ENCODE peak calls at places on chromosome 7, in nine cellular contexts. One of them, this sample, is unnamed.

GRCh38 chr7:17133977-17134376 is 164.5 kb upstream of the AHR start:
- DNase-seq in RCC 7860: no peak
- DNase-seq in naive thymus-derived CD8-positive, alpha-beta T cell: no peak
- DNase-seq in HT-29: no peak
- DNase-seq in stimulated activated CD8-positive, alpha-beta memory T cell treated with anti-CD3 and anti-CD28 coated beads, Interleukin-15, amount 100 ng/mL, for 48 hours: no peak
- DNase-seq in smooth muscle cell of the brain vasculature: no peak
- DNase-seq in progenitor cell of endocrine pancreas: no peak
- DNase-seq in stimulated activated CD4-positive, alpha-beta T cell treated with anti-CD3 and anti-CD28 coated beads, Interleukin-15, amount 100 ng/mL, for 48 hours: no peak
- DNase-seq in endothelial cell: no peak
- DNase-seq in this sample: no peak

GRCh38 chr7:78073470-78074382 is 275.2 kb downstream of the PHTF2 start:
- DNase-seq in endothelial cell: no peak
- DNase-seq in smooth muscle cell of the brain vasculature: no peak
- DNase-seq in stimulated activated CD8-positive, alpha-beta memory T cell treated with anti-CD3 and anti-CD28 coated beads, Interleukin-15, amount 100 ng/mL, for 48 hours: no peak
- DNase-seq in naive thymus-derived CD8-positive, alpha-beta T cell: no peak
- DNase-seq in stimulated activated CD4-positive, alpha-beta T cell treated with anti-CD3 and anti-CD28 coated beads, Interleukin-15, amount 100 ng/mL, for 48 hours: no peak
- DNase-seq in RCC 7860: no peak
- DNase-seq in progenitor cell of endocrine pancreas: no peak
- DNase-seq in HT-29: no peak
- DNase-seq in this sample: no peak

GRCh38 chr7:33201821-33202220 is 72.5 kb downstream of the BBS9 start:
- DNase-seq in smooth muscle cell of the brain vasculature: no peak
- DNase-seq in HT-29: no peak
- DNase-seq in progenitor cell of endocrine pancreas: no peak
- DNase-seq in stimulated activated CD4-positive, alpha-beta T cell treated with anti-CD3 and anti-CD28 coated beads, Interleukin-15, amount 100 ng/mL, for 48 hours: no peak
- DNase-seq in endothelial cell: no peak
- DNase-seq in naive thymus-derived CD8-positive, alpha-beta T cell: no peak
- DNase-seq in stimulated activated CD8-positive, alpha-beta memory T cell treated with anti-CD3 and anti-CD28 coated beads, Interleukin-15, amount 100 ng/mL, for 48 hours: no peak
- DNase-seq in RCC 7860: no peak
- DNase-seq in this sample: no peak

GRCh38 chr7:101688183-101688831 is 59.2 kb upstream of the MYL10 start:
- DNase-seq in stimulated activated CD4-positive, alpha-beta T cell treated with anti-CD3 and anti-CD28 coated beads, Interleukin-15, amount 100 ng/mL, for 48 hours: peak; percentile 62
- DNase-seq in naive thymus-derived CD8-positive, alpha-beta T cell: peak; percentile 84
- DNase-seq in HT-29: peak; percentile 70
- DNase-seq in progenitor cell of endocrine pancreas: peak; percentile 89
- DNase-seq in smooth muscle cell of the brain vasculature: no peak
- DNase-seq in stimulated activated CD8-positive, alpha-beta memory T cell treated with anti-CD3 and anti-CD28 coated beads, Interleukin-15, amount 100 ng/mL, for 48 hours: peak; percentile 59
- DNase-seq in RCC 7860: peak; percentile 54
- DNase-seq in endothelial cell: peak; percentile 90
- DNase-seq in this sample: peak; percentile 54

GRCh38 chr7:128279124-128279713 is 38.1 kb downstream of the LEP start:
- DNase-seq in HT-29: no peak
- DNase-seq in smooth muscle cell of the brain vasculature: no peak
- DNase-seq in stimulated activated CD8-positive, alpha-beta memory T cell treated with anti-CD3 and anti-CD28 coated beads, Interleukin-15, amount 100 ng/mL, for 48 hours: no peak
- DNase-seq in RCC 7860: no peak
- DNase-seq in naive thymus-derived CD8-positive, alpha-beta T cell: no peak
- DNase-seq in endothelial cell: no peak
- DNase-seq in stimulated activated CD4-positive, alpha-beta T cell treated with anti-CD3 and anti-CD28 coated beads, Interleukin-15, amount 100 ng/mL, for 48 hours: no peak
- DNase-seq in progenitor cell of endocrine pancreas: no peak
- DNase-seq in this sample: no peak

GRCh38 chr7:93715234-93715633 is 140.7 kb upstream of the CALCR start:
- DNase-seq in stimulated activated CD4-positive, alpha-beta T cell treated with anti-CD3 and anti-CD28 coated beads, Interleukin-15, amount 100 ng/mL, for 48 hours: peak; percentile 1
- DNase-seq in stimulated activated CD8-positive, alpha-beta memory T cell treated with anti-CD3 and anti-CD28 coated beads, Interleukin-15, amount 100 ng/mL, for 48 hours: no peak
- DNase-seq in RCC 7860: peak; percentile 57
- DNase-seq in HT-29: peak; percentile 58
- DNase-seq in endothelial cell: peak; percentile 75
- DNase-seq in naive thymus-derived CD8-positive, alpha-beta T cell: no peak
- DNase-seq in smooth muscle cell of the brain vasculature: no peak
- DNase-seq in progenitor cell of endocrine pancreas: peak; percentile 35
- DNase-seq in this sample: peak; percentile 3

GRCh38 chr7:77765906-77766800 is 32.1 kb downstream of the TMEM60 start:
- DNase-seq in HT-29: peak; percentile 48
- DNase-seq in progenitor cell of endocrine pancreas: no peak
- DNase-seq in stimulated activated CD8-positive, alpha-beta memory T cell treated with anti-CD3 and anti-CD28 coated beads, Interleukin-15, amount 100 ng/mL, for 48 hours: no peak
- DNase-seq in RCC 7860: no peak
- DNase-seq in naive thymus-derived CD8-positive, alpha-beta T cell: no peak
- DNase-seq in stimulated activated CD4-positive, alpha-beta T cell treated with anti-CD3 and anti-CD28 coated beads, Interleukin-15, amount 100 ng/mL, for 48 hours: no peak
- DNase-seq in endothelial cell: no peak
- DNase-seq in smooth muscle cell of the brain vasculature: no peak
- DNase-seq in this sample: no peak

GRCh38 chr7:2894118-2894940 is 50.2 kb upstream of the GNA12 start:
- DNase-seq in stimulated activated CD8-positive, alpha-beta memory T cell treated with anti-CD3 and anti-CD28 coated beads, Interleukin-15, amount 100 ng/mL, for 48 hours: peak; percentile 65
- DNase-seq in HT-29: no peak
- DNase-seq in naive thymus-derived CD8-positive, alpha-beta T cell: peak; percentile 44
- DNase-seq in stimulated activated CD4-positive, alpha-beta T cell treated with anti-CD3 and anti-CD28 coated beads, Interleukin-15, amount 100 ng/mL, for 48 hours: peak; percentile 49
- DNase-seq in progenitor cell of endocrine pancreas: no peak
- DNase-seq in RCC 7860: no peak
- DNase-seq in endothelial cell: no peak
- DNase-seq in smooth muscle cell of the brain vasculature: no peak
- DNase-seq in this sample: peak; percentile 44

GRCh38 chr7:31651234-31651633 is 35.8 kb upstream of the PPP1R17 start:
- DNase-seq in stimulated activated CD4-positive, alpha-beta T cell treated with anti-CD3 and anti-CD28 coated beads, Interleukin-15, amount 100 ng/mL, for 48 hours: no peak
- DNase-seq in HT-29: no peak
- DNase-seq in RCC 7860: no peak
- DNase-seq in endothelial cell: no peak
- DNase-seq in progenitor cell of endocrine pancreas: no peak
- DNase-seq in naive thymus-derived CD8-positive, alpha-beta T cell: no peak
- DNase-seq in smooth muscle cell of the brain vasculature: no peak
- DNase-seq in stimulated activated CD8-positive, alpha-beta memory T cell treated with anti-CD3 and anti-CD28 coated beads, Interleukin-15, amount 100 ng/mL, for 48 hours: no peak
- DNase-seq in this sample: no peak

GRCh38 chr7:14380881-14381280 is 391.4 kb upstream of the ETV1 start:
- DNase-seq in endothelial cell: no peak
- DNase-seq in smooth muscle cell of the brain vasculature: no peak
- DNase-seq in HT-29: no peak
- DNase-seq in stimulated activated CD8-positive, alpha-beta memory T cell treated with anti-CD3 and anti-CD28 coated beads, Interleukin-15, amount 100 ng/mL, for 48 hours: no peak
- DNase-seq in progenitor cell of endocrine pancreas: no peak
- DNase-seq in stimulated activated CD4-positive, alpha-beta T cell treated with anti-CD3 and anti-CD28 coated beads, Interleukin-15, amount 100 ng/mL, for 48 hours: no peak
- DNase-seq in RCC 7860: no peak
- DNase-seq in naive thymus-derived CD8-positive, alpha-beta T cell: no peak
- DNase-seq in this sample: no peak

GRCh38 chr7:503046-503574 is 16.5 kb downstream of the PDGFA start:
- DNase-seq in stimulated activated CD8-positive, alpha-beta memory T cell treated with anti-CD3 and anti-CD28 coated beads, Interleukin-15, amount 100 ng/mL, for 48 hours: no peak
- DNase-seq in progenitor cell of endocrine pancreas: no peak
- DNase-seq in naive thymus-derived CD8-positive, alpha-beta T cell: no peak
- DNase-seq in endothelial cell: no peak
- DNase-seq in RCC 7860: no peak
- DNase-seq in smooth muscle cell of the brain vasculature: no peak
- DNase-seq in HT-29: no peak
- DNase-seq in stimulated activated CD4-positive, alpha-beta T cell treated with anti-CD3 and anti-CD28 coated beads, Interleukin-15, amount 100 ng/mL, for 48 hours: no peak
- DNase-seq in this sample: no peak

GRCh38 chr7:45943986-45944385 is 22.9 kb upstream of the IGFBP3 start:
- DNase-seq in progenitor cell of endocrine pancreas: no peak
- DNase-seq in HT-29: no peak
- DNase-seq in stimulated activated CD4-positive, alpha-beta T cell treated with anti-CD3 and anti-CD28 coated beads, Interleukin-15, amount 100 ng/mL, for 48 hours: no peak
- DNase-seq in stimulated activated CD8-positive, alpha-beta memory T cell treated with anti-CD3 and anti-CD28 coated beads, Interleukin-15, amount 100 ng/mL, for 48 hours: no peak
- DNase-seq in endothelial cell: no peak
- DNase-seq in smooth muscle cell of the brain vasculature: no peak
- DNase-seq in naive thymus-derived CD8-positive, alpha-beta T cell: no peak
- DNase-seq in RCC 7860: no peak
- DNase-seq in this sample: no peak

GRCh38 chr7:150968698-150969482 is 9.2 kb downstream of the KCNH2 start:
- DNase-seq in stimulated activated CD8-positive, alpha-beta memory T cell treated with anti-CD3 and anti-CD28 coated beads, Interleukin-15, amount 100 ng/mL, for 48 hours: no peak
- DNase-seq in smooth muscle cell of the brain vasculature: no peak
- DNase-seq in HT-29: no peak
- DNase-seq in stimulated activated CD4-positive, alpha-beta T cell treated with anti-CD3 and anti-CD28 coated beads, Interleukin-15, amount 100 ng/mL, for 48 hours: no peak
- DNase-seq in endothelial cell: no peak
- DNase-seq in progenitor cell of endocrine pancreas: no peak
- DNase-seq in naive thymus-derived CD8-positive, alpha-beta T cell: no peak
- DNase-seq in RCC 7860: no peak
- DNase-seq in this sample: peak; percentile 38

GRCh38 chr7:107527196-107527595 is 36.5 kb downstream of the COG5 start:
- DNase-seq in endothelial cell: no peak
- DNase-seq in progenitor cell of endocrine pancreas: no peak
- DNase-seq in stimulated activated CD4-positive, alpha-beta T cell treated with anti-CD3 and anti-CD28 coated beads, Interleukin-15, amount 100 ng/mL, for 48 hours: no peak
- DNase-seq in RCC 7860: no peak
- DNase-seq in stimulated activated CD8-positive, alpha-beta memory T cell treated with anti-CD3 and anti-CD28 coated beads, Interleukin-15, amount 100 ng/mL, for 48 hours: no peak
- DNase-seq in smooth muscle cell of the brain vasculature: no peak
- DNase-seq in naive thymus-derived CD8-positive, alpha-beta T cell: no peak
- DNase-seq in HT-29: no peak
- DNase-seq in this sample: no peak

GRCh38 chr7:27196287-27196739 is 3.6 kb downstream of the HOXA13 start:
- DNase-seq in smooth muscle cell of the brain vasculature: peak; percentile 51
- DNase-seq in naive thymus-derived CD8-positive, alpha-beta T cell: peak; percentile 76
- DNase-seq in HT-29: peak; percentile 98
- DNase-seq in progenitor cell of endocrine pancreas: peak; percentile 80
- DNase-seq in stimulated activated CD8-positive, alpha-beta memory T cell treated with anti-CD3 and anti-CD28 coated beads, Interleukin-15, amount 100 ng/mL, for 48 hours: peak; percentile 53
- DNase-seq in stimulated activated CD4-positive, alpha-beta T cell treated with anti-CD3 and anti-CD28 coated beads, Interleukin-15, amount 100 ng/mL, for 48 hours: peak; percentile 64
- DNase-seq in RCC 7860: peak; percentile 43
- DNase-seq in endothelial cell: peak; percentile 82
- DNase-seq in this sample: peak; percentile 68

GRCh38 chr7:123802249-123802648 is 42.7 kb upstream of the HYAL4 start:
- DNase-seq in naive thymus-derived CD8-positive, alpha-beta T cell: no peak
- DNase-seq in smooth muscle cell of the brain vasculature: no peak
- DNase-seq in stimulated activated CD8-positive, alpha-beta memory T cell treated with anti-CD3 and anti-CD28 coated beads, Interleukin-15, amount 100 ng/mL, for 48 hours: no peak
- DNase-seq in progenitor cell of endocrine pancreas: no peak
- DNase-seq in endothelial cell: no peak
- DNase-seq in HT-29: no peak
- DNase-seq in stimulated activated CD4-positive, alpha-beta T cell treated with anti-CD3 and anti-CD28 coated beads, Interleukin-15, amount 100 ng/mL, for 48 hours: no peak
- DNase-seq in RCC 7860: no peak
- DNase-seq in this sample: no peak

GRCh38 chr7:47392241-47392759 is 189.6 kb downstream of the TNS3 start:
- DNase-seq in RCC 7860: no peak
- DNase-seq in HT-29: no peak
- DNase-seq in stimulated activated CD4-positive, alpha-beta T cell treated with anti-CD3 and anti-CD28 coated beads, Interleukin-15, amount 100 ng/mL, for 48 hours: no peak
- DNase-seq in smooth muscle cell of the brain vasculature: no peak
- DNase-seq in endothelial cell: no peak
- DNase-seq in stimulated activated CD8-positive, alpha-beta memory T cell treated with anti-CD3 and anti-CD28 coated beads, Interleukin-15, amount 100 ng/mL, for 48 hours: no peak
- DNase-seq in progenitor cell of endocrine pancreas: no peak
- DNase-seq in naive thymus-derived CD8-positive, alpha-beta T cell: no peak
- DNase-seq in this sample: no peak

GRCh38 chr7:27872281-27873005 is 132.5 kb downstream of the TAX1BP1 start:
- DNase-seq in progenitor cell of endocrine pancreas: no peak
- DNase-seq in stimulated activated CD8-positive, alpha-beta memory T cell treated with anti-CD3 and anti-CD28 coated beads, Interleukin-15, amount 100 ng/mL, for 48 hours: no peak
- DNase-seq in HT-29: no peak
- DNase-seq in stimulated activated CD4-positive, alpha-beta T cell treated with anti-CD3 and anti-CD28 coated beads, Interleukin-15, amount 100 ng/mL, for 48 hours: no peak
- DNase-seq in naive thymus-derived CD8-positive, alpha-beta T cell: no peak
- DNase-seq in RCC 7860: no peak
- DNase-seq in smooth muscle cell of the brain vasculature: no peak
- DNase-seq in endothelial cell: no peak
- DNase-seq in this sample: no peak

GRCh38 chr7:27920281-27920946 is 180.5 kb downstream of the TAX1BP1 start:
- DNase-seq in naive thymus-derived CD8-positive, alpha-beta T cell: no peak
- DNase-seq in smooth muscle cell of the brain vasculature: no peak
- DNase-seq in stimulated activated CD8-positive, alpha-beta memory T cell treated with anti-CD3 and anti-CD28 coated beads, Interleukin-15, amount 100 ng/mL, for 48 hours: no peak
- DNase-seq in HT-29: no peak
- DNase-seq in RCC 7860: no peak
- DNase-seq in endothelial cell: no peak
- DNase-seq in stimulated activated CD4-positive, alpha-beta T cell treated with anti-CD3 and anti-CD28 coated beads, Interleukin-15, amount 100 ng/mL, for 48 hours: no peak
- DNase-seq in progenitor cell of endocrine pancreas: no peak
- DNase-seq in this sample: no peak

GRCh38 chr7:92641921-92642511 is 51.8 kb upstream of the FAM133B start:
- DNase-seq in RCC 7860: peak; percentile 99
- DNase-seq in smooth muscle cell of the brain vasculature: no peak
- DNase-seq in endothelial cell: no peak
- DNase-seq in stimulated activated CD4-positive, alpha-beta T cell treated with anti-CD3 and anti-CD28 coated beads, Interleukin-15, amount 100 ng/mL, for 48 hours: no peak
- DNase-seq in naive thymus-derived CD8-positive, alpha-beta T cell: no peak
- DNase-seq in HT-29: no peak
- DNase-seq in stimulated activated CD8-positive, alpha-beta memory T cell treated with anti-CD3 and anti-CD28 coated beads, Interleukin-15, amount 100 ng/mL, for 48 hours: peak; percentile 69
- DNase-seq in progenitor cell of endocrine pancreas: no peak
- DNase-seq in this sample: no peak

GRCh38 chr7:153386581-153386980 is 627.0 kb downstream of the ACTR3B start:
- DNase-seq in progenitor cell of endocrine pancreas: no peak
- DNase-seq in stimulated activated CD8-positive, alpha-beta memory T cell treated with anti-CD3 and anti-CD28 coated beads, Interleukin-15, amount 100 ng/mL, for 48 hours: no peak
- DNase-seq in HT-29: no peak
- DNase-seq in naive thymus-derived CD8-positive, alpha-beta T cell: no peak
- DNase-seq in endothelial cell: no peak
- DNase-seq in RCC 7860: no peak
- DNase-seq in stimulated activated CD4-positive, alpha-beta T cell treated with anti-CD3 and anti-CD28 coated beads, Interleukin-15, amount 100 ng/mL, for 48 hours: no peak
- DNase-seq in smooth muscle cell of the brain vasculature: no peak
- DNase-seq in this sample: no peak

GRCh38 chr7:3141326-3141725 is 97.7 kb upstream of the CARD11 start:
- DNase-seq in RCC 7860: no peak
- DNase-seq in stimulated activated CD4-positive, alpha-beta T cell treated with anti-CD3 and anti-CD28 coated beads, Interleukin-15, amount 100 ng/mL, for 48 hours: no peak
- DNase-seq in HT-29: no peak
- DNase-seq in stimulated activated CD8-positive, alpha-beta memory T cell treated with anti-CD3 and anti-CD28 coated beads, Interleukin-15, amount 100 ng/mL, for 48 hours: no peak
- DNase-seq in endothelial cell: no peak
- DNase-seq in naive thymus-derived CD8-positive, alpha-beta T cell: no peak
- DNase-seq in progenitor cell of endocrine pancreas: no peak
- DNase-seq in smooth muscle cell of the brain vasculature: no peak
- DNase-seq in this sample: no peak

GRCh38 chr7:74554178-74554577 is 100.5 kb downstream of the GTF2IRD1 start:
- DNase-seq in smooth muscle cell of the brain vasculature: no peak
- DNase-seq in progenitor cell of endocrine pancreas: no peak
- DNase-seq in naive thymus-derived CD8-positive, alpha-beta T cell: no peak
- DNase-seq in HT-29: no peak
- DNase-seq in stimulated activated CD4-positive, alpha-beta T cell treated with anti-CD3 and anti-CD28 coated beads, Interleukin-15, amount 100 ng/mL, for 48 hours: no peak
- DNase-seq in RCC 7860: no peak
- DNase-seq in stimulated activated CD8-positive, alpha-beta memory T cell treated with anti-CD3 and anti-CD28 coated beads, Interleukin-15, amount 100 ng/mL, for 48 hours: no peak
- DNase-seq in endothelial cell: no peak
- DNase-seq in this sample: no peak

GRCh38 chr7:116630932-116631449 is 41.0 kb upstream of the MET start:
- DNase-seq in stimulated activated CD4-positive, alpha-beta T cell treated with anti-CD3 and anti-CD28 coated beads, Interleukin-15, amount 100 ng/mL, for 48 hours: no peak
- DNase-seq in naive thymus-derived CD8-positive, alpha-beta T cell: no peak
- DNase-seq in progenitor cell of endocrine pancreas: no peak
- DNase-seq in RCC 7860: peak; percentile 97
- DNase-seq in stimulated activated CD8-positive, alpha-beta memory T cell treated with anti-CD3 and anti-CD28 coated beads, Interleukin-15, amount 100 ng/mL, for 48 hours: no peak
- DNase-seq in HT-29: peak; percentile 91
- DNase-seq in endothelial cell: no peak
- DNase-seq in smooth muscle cell of the brain vasculature: no peak
- DNase-seq in this sample: no peak

GRCh38 chr7:42237891-42238531 is 1.0 kb upstream of the GLI3 start:
- DNase-seq in stimulated activated CD4-positive, alpha-beta T cell treated with anti-CD3 and anti-CD28 coated beads, Interleukin-15, amount 100 ng/mL, for 48 hours: no peak
- DNase-seq in RCC 7860: no peak
- DNase-seq in stimulated activated CD8-positive, alpha-beta memory T cell treated with anti-CD3 and anti-CD28 coated beads, Interleukin-15, amount 100 ng/mL, for 48 hours: no peak
- DNase-seq in naive thymus-derived CD8-positive, alpha-beta T cell: no peak
- DNase-seq in endothelial cell: peak; percentile 66
- DNase-seq in HT-29: no peak
- DNase-seq in smooth muscle cell of the brain vasculature: no peak
- DNase-seq in progenitor cell of endocrine pancreas: peak; percentile 34
- DNase-seq in this sample: no peak

GRCh38 chr7:56092789-56093531 is at the start of gene PHKG1:
- DNase-seq in stimulated activated CD4-positive, alpha-beta T cell treated with anti-CD3 and anti-CD28 coated beads, Interleukin-15, amount 100 ng/mL, for 48 hours: no peak
- DNase-seq in smooth muscle cell of the brain vasculature: peak; percentile 59
- DNase-seq in progenitor cell of endocrine pancreas: no peak
- DNase-seq in endothelial cell: no peak
- DNase-seq in HT-29: peak; percentile 38
- DNase-seq in stimulated activated CD8-positive, alpha-beta memory T cell treated with anti-CD3 and anti-CD28 coated beads, Interleukin-15, amount 100 ng/mL, for 48 hours: no peak
- DNase-seq in RCC 7860: peak; percentile 14
- DNase-seq in naive thymus-derived CD8-positive, alpha-beta T cell: no peak
- DNase-seq in this sample: peak; percentile 67

GRCh38 chr7:96244244-96244991 is 77.5 kb downstream of the SLC25A13 start:
- DNase-seq in stimulated activated CD8-positive, alpha-beta memory T cell treated with anti-CD3 and anti-CD28 coated beads, Interleukin-15, amount 100 ng/mL, for 48 hours: no peak
- DNase-seq in endothelial cell: no peak
- DNase-seq in smooth muscle cell of the brain vasculature: no peak
- DNase-seq in progenitor cell of endocrine pancreas: no peak
- DNase-seq in naive thymus-derived CD8-positive, alpha-beta T cell: no peak
- DNase-seq in stimulated activated CD4-positive, alpha-beta T cell treated with anti-CD3 and anti-CD28 coated beads, Interleukin-15, amount 100 ng/mL, for 48 hours: no peak
- DNase-seq in RCC 7860: no peak
- DNase-seq in HT-29: no peak
- DNase-seq in this sample: no peak

GRCh38 chr7:23913016-23913415 is 203.0 kb downstream of the STK31 start:
- DNase-seq in stimulated activated CD8-positive, alpha-beta memory T cell treated with anti-CD3 and anti-CD28 coated beads, Interleukin-15, amount 100 ng/mL, for 48 hours: no peak
- DNase-seq in endothelial cell: no peak
- DNase-seq in stimulated activated CD4-positive, alpha-beta T cell treated with anti-CD3 and anti-CD28 coated beads, Interleukin-15, amount 100 ng/mL, for 48 hours: no peak
- DNase-seq in naive thymus-derived CD8-positive, alpha-beta T cell: no peak
- DNase-seq in RCC 7860: no peak
- DNase-seq in HT-29: no peak
- DNase-seq in progenitor cell of endocrine pancreas: no peak
- DNase-seq in smooth muscle cell of the brain vasculature: no peak
- DNase-seq in this sample: no peak

GRCh38 chr7:1703475-1704325 is 33.6 kb downstream of the ELFN1 start:
- DNase-seq in RCC 7860: no peak
- DNase-seq in endothelial cell: no peak
- DNase-seq in progenitor cell of endocrine pancreas: no peak
- DNase-seq in HT-29: no peak
- DNase-seq in stimulated activated CD8-positive, alpha-beta memory T cell treated with anti-CD3 and anti-CD28 coated beads, Interleukin-15, amount 100 ng/mL, for 48 hours: no peak
- DNase-seq in naive thymus-derived CD8-positive, alpha-beta T cell: no peak
- DNase-seq in smooth muscle cell of the brain vasculature: no peak
- DNase-seq in stimulated activated CD4-positive, alpha-beta T cell treated with anti-CD3 and anti-CD28 coated beads, Interleukin-15, amount 100 ng/mL, for 48 hours: no peak
- DNase-seq in this sample: no peak

GRCh38 chr7:27155816-27156507 is 513 bp downstream of the HOXA7 start:
- DNase-seq in smooth muscle cell of the brain vasculature: no peak
- DNase-seq in stimulated activated CD8-positive, alpha-beta memory T cell treated with anti-CD3 and anti-CD28 coated beads, Interleukin-15, amount 100 ng/mL, for 48 hours: no peak
- DNase-seq in stimulated activated CD4-positive, alpha-beta T cell treated with anti-CD3 and anti-CD28 coated beads, Interleukin-15, amount 100 ng/mL, for 48 hours: no peak
- DNase-seq in endothelial cell: no peak
- DNase-seq in naive thymus-derived CD8-positive, alpha-beta T cell: no peak
- DNase-seq in progenitor cell of endocrine pancreas: no peak
- DNase-seq in HT-29: no peak
- DNase-seq in RCC 7860: no peak
- DNase-seq in this sample: peak; percentile 70

GRCh38 chr7:151104411-151105235 is 18.3 kb downstream of the AGAP3 start:
- DNase-seq in progenitor cell of endocrine pancreas: no peak
- DNase-seq in RCC 7860: no peak
- DNase-seq in HT-29: no peak
- DNase-seq in naive thymus-derived CD8-positive, alpha-beta T cell: no peak
- DNase-seq in smooth muscle cell of the brain vasculature: no peak
- DNase-seq in stimulated activated CD4-positive, alpha-beta T cell treated with anti-CD3 and anti-CD28 coated beads, Interleukin-15, amount 100 ng/mL, for 48 hours: no peak
- DNase-seq in endothelial cell: no peak
- DNase-seq in stimulated activated CD8-positive, alpha-beta memory T cell treated with anti-CD3 and anti-CD28 coated beads, Interleukin-15, amount 100 ng/mL, for 48 hours: no peak
- DNase-seq in this sample: no peak